ENCODE peak calls at places on chromosomes 12 and 14, in eight cellular contexts. One of them, this sample, is unnamed. For H3K4me1, the result is how much of the 10 kb centered on the place peaks cover.

GRCh38 chr12:64457036-64457435 is 5.1 kb downstream of the TBK1 start:
- DNase-seq in GM23338: no peak
- DNase-seq in SK-N-SH: no peak
- DNase-seq in endothelial cell of umbilical vein: peak
- DNase-seq in mucosa of descending colon: no peak
- DNase-seq in left ventricle myocardium inferior: no peak
- DNase-seq in stomach: no peak
- DNase-seq in cardiac muscle cell: no peak
- DNase-seq in this sample: no peak

GRCh38 chr12:112161711-112162110 is 36.4 kb downstream of the TRAFD1 start:
- DNase-seq in GM23338: no peak
- DNase-seq in SK-N-SH: no peak
- DNase-seq in endothelial cell of umbilical vein: no peak
- DNase-seq in mucosa of descending colon: no peak
- DNase-seq in left ventricle myocardium inferior: no peak
- DNase-seq in stomach: no peak
- DNase-seq in cardiac muscle cell: no peak
- DNase-seq in this sample: peak

GRCh38 chr14:58701576-58701975 is 63.8 kb downstream of the DACT1 start:
- DNase-seq in GM23338: no peak
- DNase-seq in SK-N-SH: no peak
- DNase-seq in endothelial cell of umbilical vein: no peak
- DNase-seq in mucosa of descending colon: no peak
- DNase-seq in left ventricle myocardium inferior: no peak
- DNase-seq in stomach: no peak
- DNase-seq in cardiac muscle cell: no peak
- DNase-seq in this sample: no peak

GRCh38 chr12:12724421-12725085 is 7.4 kb downstream of the CDKN1B start:
- DNase-seq in GM23338: peak
- DNase-seq in SK-N-SH: peak
- DNase-seq in endothelial cell of umbilical vein: no peak
- DNase-seq in mucosa of descending colon: no peak
- DNase-seq in left ventricle myocardium inferior: no peak
- DNase-seq in stomach: no peak
- DNase-seq in cardiac muscle cell: no peak
- DNase-seq in this sample: peak

GRCh38 chr14:63295991-63296630 is 22.6 kb downstream of the GPHB5 start:
- DNase-seq in GM23338: no peak
- DNase-seq in SK-N-SH: no peak
- DNase-seq in endothelial cell of umbilical vein: peak
- DNase-seq in mucosa of descending colon: no peak
- DNase-seq in left ventricle myocardium inferior: no peak
- DNase-seq in stomach: no peak
- DNase-seq in cardiac muscle cell: no peak
- DNase-seq in this sample: no peak

GRCh38 chr14:89266754-89267153 is 150.3 kb downstream of the FOXN3 start:
- DNase-seq in GM23338: no peak
- DNase-seq in SK-N-SH: no peak
- DNase-seq in endothelial cell of umbilical vein: no peak
- DNase-seq in mucosa of descending colon: no peak
- DNase-seq in left ventricle myocardium inferior: no peak
- DNase-seq in stomach: no peak
- DNase-seq in cardiac muscle cell: no peak
- DNase-seq in this sample: no peak

GRCh38 chr14:52272375-52272774 is 4.9 kb downstream of the PTGDR start:
- DNase-seq in GM23338: peak
- DNase-seq in SK-N-SH: no peak
- DNase-seq in endothelial cell of umbilical vein: no peak
- DNase-seq in mucosa of descending colon: peak
- DNase-seq in left ventricle myocardium inferior: no peak
- DNase-seq in stomach: no peak
- DNase-seq in cardiac muscle cell: peak
- DNase-seq in this sample: no peak

GRCh38 chr12:113310489-113310888 is 24.4 kb downstream of the SLC8B1 start:
- DNase-seq in GM23338: peak
- DNase-seq in SK-N-SH: no peak
- DNase-seq in endothelial cell of umbilical vein: no peak
- DNase-seq in mucosa of descending colon: no peak
- DNase-seq in left ventricle myocardium inferior: no peak
- DNase-seq in stomach: no peak
- DNase-seq in cardiac muscle cell: no peak
- DNase-seq in this sample: no peak

GRCh38 chr14:60346706-60347105 is 97.7 kb downstream of the PPM1A start:
- DNase-seq in GM23338: no peak
- DNase-seq in SK-N-SH: no peak
- DNase-seq in endothelial cell of umbilical vein: peak
- DNase-seq in mucosa of descending colon: no peak
- DNase-seq in left ventricle myocardium inferior: no peak
- DNase-seq in stomach: no peak
- DNase-seq in cardiac muscle cell: no peak
- DNase-seq in this sample: no peak

GRCh38 chr14:33056213-33056612 is 117.5 kb downstream of the NPAS3 start:
- DNase-seq in GM23338: no peak
- DNase-seq in SK-N-SH: no peak
- DNase-seq in endothelial cell of umbilical vein: no peak
- DNase-seq in mucosa of descending colon: no peak
- DNase-seq in left ventricle myocardium inferior: no peak
- DNase-seq in stomach: no peak
- DNase-seq in cardiac muscle cell: no peak
- DNase-seq in this sample: no peak

GRCh38 chr12:130819248-130819576 is 19.8 kb downstream of the STX2 start:
- DNase-seq in GM23338: no peak
- DNase-seq in SK-N-SH: no peak
- DNase-seq in endothelial cell of umbilical vein: no peak
- DNase-seq in mucosa of descending colon: no peak
- DNase-seq in left ventricle myocardium inferior: no peak
- DNase-seq in stomach: no peak
- DNase-seq in cardiac muscle cell: no peak
- DNase-seq in this sample: no peak

GRCh38 chr12:3225154-3225795 is 148.1 kb downstream of the TSPAN9 start:
- DNase-seq in GM23338: no peak
- DNase-seq in SK-N-SH: no peak
- DNase-seq in endothelial cell of umbilical vein: peak
- DNase-seq in mucosa of descending colon: no peak
- DNase-seq in left ventricle myocardium inferior: no peak
- DNase-seq in stomach: no peak
- DNase-seq in cardiac muscle cell: no peak
- DNase-seq in this sample: no peak

GRCh38 chr12:58313091-58313855 is 371.9 kb downstream of the ATP23 start:
- DNase-seq in GM23338: no peak
- DNase-seq in SK-N-SH: no peak
- DNase-seq in endothelial cell of umbilical vein: peak
- DNase-seq in mucosa of descending colon: no peak
- DNase-seq in left ventricle myocardium inferior: no peak
- DNase-seq in stomach: no peak
- DNase-seq in cardiac muscle cell: no peak
- DNase-seq in this sample: no peak

GRCh38 chr14:69948311-69948710 is 69.1 kb downstream of the SMOC1 start:
- DNase-seq in GM23338: no peak
- DNase-seq in SK-N-SH: no peak
- DNase-seq in endothelial cell of umbilical vein: no peak
- DNase-seq in mucosa of descending colon: no peak
- DNase-seq in left ventricle myocardium inferior: no peak
- DNase-seq in stomach: no peak
- DNase-seq in cardiac muscle cell: no peak
- DNase-seq in this sample: no peak

GRCh38 chr12:118682656-118683055 is 298.7 kb upstream of the SRRM4 start:
- DNase-seq in GM23338: no peak
- DNase-seq in SK-N-SH: no peak
- DNase-seq in endothelial cell of umbilical vein: no peak
- DNase-seq in mucosa of descending colon: no peak
- DNase-seq in left ventricle myocardium inferior: no peak
- DNase-seq in stomach: no peak
- DNase-seq in cardiac muscle cell: no peak
- DNase-seq in this sample: no peak

DNA sequence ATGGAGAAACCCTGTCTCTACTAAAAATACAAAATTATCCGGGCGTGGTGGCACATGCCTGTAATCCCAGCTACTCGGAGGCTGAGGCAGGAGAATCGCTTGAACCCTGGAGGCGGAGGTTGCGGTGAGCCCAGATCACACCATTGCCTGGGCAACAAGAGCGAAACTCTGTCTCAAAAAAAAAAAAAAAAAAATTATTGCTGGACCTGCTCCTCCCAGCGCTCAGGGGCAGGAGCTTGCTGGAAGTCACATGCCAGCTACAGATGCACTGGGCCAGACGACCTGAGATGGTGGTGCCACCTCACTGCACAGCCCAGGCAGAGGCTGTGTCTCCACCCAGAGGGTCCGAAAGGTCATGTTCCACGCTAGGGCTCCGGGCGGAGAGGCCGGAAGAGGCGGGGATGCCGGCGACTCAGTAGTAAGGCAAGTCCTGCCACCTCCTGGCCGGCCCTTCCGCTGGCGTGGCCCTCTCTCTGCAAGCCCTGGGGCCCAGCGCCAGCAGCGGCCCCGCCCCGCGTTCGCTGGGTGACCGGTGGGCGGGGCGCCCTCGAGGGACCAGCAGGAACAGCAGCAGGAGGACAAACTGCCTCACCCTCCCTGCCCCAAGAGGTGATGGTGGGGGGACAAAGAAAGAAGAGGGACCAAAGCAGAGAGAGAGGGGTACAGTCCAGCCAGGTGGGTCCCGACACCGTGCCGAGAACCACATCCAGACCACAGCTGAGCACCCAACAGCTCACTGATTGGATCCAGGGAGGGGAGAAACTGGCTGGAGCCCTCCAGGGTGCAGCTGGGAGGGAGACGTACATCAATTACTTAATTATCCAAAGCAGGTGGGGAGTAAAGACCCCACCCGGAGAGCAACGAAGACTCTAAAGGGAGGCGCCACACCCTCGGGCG is 3.6 kb upstream of the RHOF start:
- DNase-seq in GM23338: peak
- DNase-seq in SK-N-SH: peak
- DNase-seq in endothelial cell of umbilical vein: peak
- DNase-seq in mucosa of descending colon: peak
- DNase-seq in left ventricle myocardium inferior: peak
- DNase-seq in stomach: peak
- DNase-seq in cardiac muscle cell: peak
- DNase-seq in this sample: peak
- TF ChIP-seq CTCF in GM23338: peak
- TF ChIP-seq CTCF in SK-N-SH: peak
- TF ChIP-seq CTCF in endothelial cell of umbilical vein: no peak
- TF ChIP-seq CTCF in mucosa of descending colon: peak
- TF ChIP-seq CTCF in left ventricle myocardium inferior: peak
- TF ChIP-seq CTCF in stomach: no peak
- TF ChIP-seq CTCF in cardiac muscle cell: peak
- TF ChIP-seq CTCF in this sample: peak

GRCh38 chr14:104698688-104699425 is 9.4 kb downstream of the INF2 start:
- DNase-seq in GM23338: no peak
- DNase-seq in SK-N-SH: no peak
- DNase-seq in endothelial cell of umbilical vein: no peak
- DNase-seq in mucosa of descending colon: no peak
- DNase-seq in left ventricle myocardium inferior: peak
- DNase-seq in stomach: no peak
- DNase-seq in cardiac muscle cell: no peak
- DNase-seq in this sample: no peak
- H3K4me1 ChIP-seq in GM23338: under half
- H3K4me1 ChIP-seq in SK-N-SH: under half
- H3K4me1 ChIP-seq in endothelial cell of umbilical vein: under half
- H3K4me1 ChIP-seq in mucosa of descending colon: under half
- H3K4me1 ChIP-seq in left ventricle myocardium inferior: half or more
- H3K4me1 ChIP-seq in stomach: half or more
- H3K4me1 ChIP-seq in cardiac muscle cell: under half
- H3K4me1 ChIP-seq in this sample: under half

DNA sequence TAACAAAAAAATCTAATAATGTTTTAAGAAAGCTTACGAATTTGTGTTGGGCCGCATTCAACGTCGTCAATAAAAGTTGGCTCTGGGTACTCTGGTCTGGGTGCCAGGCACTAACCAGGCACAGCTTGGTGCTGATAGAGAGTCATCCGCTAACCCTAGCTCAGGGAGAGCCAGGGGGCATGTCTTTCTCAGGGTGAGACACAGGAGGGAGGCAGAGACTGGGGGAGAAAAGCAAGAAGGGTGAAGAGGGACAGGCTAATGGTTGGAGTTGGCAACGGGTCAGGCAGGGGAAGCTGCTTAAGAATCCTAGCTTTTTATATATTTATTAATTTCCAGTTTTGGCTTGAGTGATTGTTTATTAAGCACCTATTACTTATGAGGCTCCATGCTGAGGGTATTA is 105.0 kb downstream of the CMKLR1 start:
- DNase-seq in GM23338: no peak
- DNase-seq in SK-N-SH: peak
- DNase-seq in endothelial cell of umbilical vein: peak
- DNase-seq in mucosa of descending colon: no peak
- DNase-seq in left ventricle myocardium inferior: no peak
- DNase-seq in stomach: no peak
- DNase-seq in cardiac muscle cell: no peak
- DNase-seq in this sample: no peak
- TF ChIP-seq CTCF in GM23338: no peak
- TF ChIP-seq CTCF in SK-N-SH: no peak
- TF ChIP-seq CTCF in endothelial cell of umbilical vein: no peak
- TF ChIP-seq CTCF in mucosa of descending colon: no peak
- TF ChIP-seq CTCF in left ventricle myocardium inferior: peak
- TF ChIP-seq CTCF in stomach: no peak
- TF ChIP-seq CTCF in cardiac muscle cell: peak
- TF ChIP-seq CTCF in this sample: no peak

GRCh38 chr12:115095073-115095748 is 411.2 kb upstream of the TBX3 start:
- DNase-seq in GM23338: no peak
- DNase-seq in SK-N-SH: no peak
- DNase-seq in endothelial cell of umbilical vein: no peak
- DNase-seq in mucosa of descending colon: no peak
- DNase-seq in left ventricle myocardium inferior: no peak
- DNase-seq in stomach: no peak
- DNase-seq in cardiac muscle cell: no peak
- DNase-seq in this sample: no peak

GRCh38 chr12:115094163-115094816 is 410.3 kb upstream of the TBX3 start:
- DNase-seq in GM23338: no peak
- DNase-seq in SK-N-SH: no peak
- DNase-seq in endothelial cell of umbilical vein: no peak
- DNase-seq in mucosa of descending colon: no peak
- DNase-seq in left ventricle myocardium inferior: no peak
- DNase-seq in stomach: no peak
- DNase-seq in cardiac muscle cell: no peak
- DNase-seq in this sample: no peak

GRCh38 chr12:115096673-115097349 is 412.8 kb upstream of the TBX3 start:
- DNase-seq in GM23338: no peak
- DNase-seq in SK-N-SH: peak
- DNase-seq in endothelial cell of umbilical vein: no peak
- DNase-seq in mucosa of descending colon: no peak
- DNase-seq in left ventricle myocardium inferior: peak
- DNase-seq in stomach: no peak
- DNase-seq in cardiac muscle cell: no peak
- DNase-seq in this sample: no peak

GRCh38 chr12:115090783-115091182 is 406.8 kb upstream of the TBX3 start:
- DNase-seq in GM23338: no peak
- DNase-seq in SK-N-SH: no peak
- DNase-seq in endothelial cell of umbilical vein: no peak
- DNase-seq in mucosa of descending colon: no peak
- DNase-seq in left ventricle myocardium inferior: no peak
- DNase-seq in stomach: no peak
- DNase-seq in cardiac muscle cell: no peak
- DNase-seq in this sample: no peak

DNA sequence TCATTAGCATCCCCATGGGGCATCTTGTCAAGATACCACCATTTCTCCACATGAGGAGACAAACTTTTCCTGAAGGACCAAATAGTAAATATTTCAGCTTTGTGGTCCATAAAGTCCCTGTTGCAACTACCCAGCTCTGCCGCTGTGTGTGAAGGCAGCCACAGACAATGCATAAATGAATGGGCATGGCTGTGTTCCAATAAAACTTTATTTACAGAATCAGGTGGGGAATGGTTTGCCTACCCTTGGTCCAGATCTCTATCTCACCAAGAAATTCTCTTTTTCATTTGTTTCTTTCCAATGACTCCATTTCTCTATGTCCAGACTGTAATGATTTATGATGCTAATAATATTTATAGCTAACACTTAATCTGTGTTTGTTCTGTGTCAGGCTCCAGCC is 409.3 kb upstream of the TBX3 start:
- DNase-seq in GM23338: no peak
- DNase-seq in SK-N-SH: no peak
- DNase-seq in endothelial cell of umbilical vein: no peak
- DNase-seq in mucosa of descending colon: no peak
- DNase-seq in left ventricle myocardium inferior: no peak
- DNase-seq in stomach: no peak
- DNase-seq in cardiac muscle cell: no peak
- DNase-seq in this sample: no peak
- H3K4me1 ChIP-seq in GM23338: under half
- H3K4me1 ChIP-seq in SK-N-SH: under half
- H3K4me1 ChIP-seq in endothelial cell of umbilical vein: under half
- H3K4me1 ChIP-seq in mucosa of descending colon: under half
- H3K4me1 ChIP-seq in left ventricle myocardium inferior: under half
- H3K4me1 ChIP-seq in stomach: under half
- H3K4me1 ChIP-seq in cardiac muscle cell: under half
- H3K4me1 ChIP-seq in this sample: under half

This sample was measured in spleen.